ENCODE peak calls at places on chromosome 10, in four cellular contexts. One of them, this sample, is unnamed.

GRCh38 chr10:105952153-105952552 is 1212.4 kb downstream of the SORCS1 start:
- DNase-seq in HL-60: no peak
- DNase-seq in K562: no peak
- DNase-seq in GM12878: peak; percentile 59
- DNase-seq in this sample: peak; percentile 5

GRCh38 chr10:79562135-79562756 is 2.0 kb upstream of the SFTPA2 start:
- DNase-seq in HL-60: peak; percentile 76
- DNase-seq in K562: peak; percentile 59
- DNase-seq in GM12878: no peak
- DNase-seq in this sample: peak; percentile 39

GRCh38 chr10:16436367-16436757 is 448 bp upstream of the PTER start:
- DNase-seq in HL-60: no peak
- DNase-seq in K562: no peak
- DNase-seq in GM12878: no peak
- DNase-seq in this sample: no peak

GRCh38 chr10:17290226-17290625 is 62.2 kb downstream of the VIM start:
- DNase-seq in HL-60: no peak
- DNase-seq in K562: peak; percentile 21
- DNase-seq in GM12878: no peak
- DNase-seq in this sample: no peak

GRCh38 chr10:116561026-116561425 is 15.3 kb downstream of the PNLIP start:
- DNase-seq in HL-60: no peak
- DNase-seq in K562: no peak
- DNase-seq in GM12878: no peak
- DNase-seq in this sample: no peak

GRCh38 chr10:108005627-108006026 is 841.1 kb upstream of the SORCS1 start:
- DNase-seq in HL-60: no peak
- DNase-seq in K562: no peak
- DNase-seq in GM12878: no peak
- DNase-seq in this sample: no peak

GRCh38 chr10:37871143-37871542 is 13.7 kb upstream of the ZNF248 start:
- DNase-seq in HL-60: no peak
- DNase-seq in K562: no peak
- DNase-seq in GM12878: no peak
- DNase-seq in this sample: no peak

GRCh38 chr10:115657161-115657850 is 564.1 kb downstream of the ATRNL1 start:
- DNase-seq in HL-60: no peak
- DNase-seq in K562: no peak
- DNase-seq in GM12878: no peak
- DNase-seq in this sample: no peak

GRCh38 chr10:6162589-6163356 is 40.0 kb upstream of the PFKFB3 start:
- DNase-seq in HL-60: no peak
- DNase-seq in K562: peak; percentile 48
- DNase-seq in GM12878: no peak
- DNase-seq in this sample: no peak

GRCh38 chr10:19971343-19971742 is 155.1 kb downstream of the PLXDC2 start:
- DNase-seq in HL-60: no peak
- DNase-seq in K562: no peak
- DNase-seq in GM12878: no peak
- DNase-seq in this sample: no peak

GRCh38 chr10:50322075-50322474 is 70.8 kb upstream of the ASAH2 start:
- DNase-seq in HL-60: no peak
- DNase-seq in K562: no peak
- DNase-seq in GM12878: no peak
- DNase-seq in this sample: no peak

GRCh38 chr10:12640026-12640425 is 290.7 kb downstream of the CAMK1D start:
- DNase-seq in HL-60: no peak
- DNase-seq in K562: no peak
- DNase-seq in GM12878: no peak
- DNase-seq in this sample: no peak

GRCh38 chr10:18279202-18279601 is 139.0 kb downstream of the CACNB2 start:
- DNase-seq in HL-60: no peak
- DNase-seq in K562: no peak
- DNase-seq in GM12878: no peak
- DNase-seq in this sample: no peak

GRCh38 chr10:113047605-113047962 is 97.5 kb downstream of the TCF7L2 start:
- DNase-seq in HL-60: no peak
- DNase-seq in K562: no peak
- DNase-seq in GM12878: no peak
- DNase-seq in this sample: no peak

GRCh38 chr10:31603245-31604087 is 284.4 kb downstream of the ZEB1 start:
- DNase-seq in HL-60: peak; percentile 89
- DNase-seq in K562: peak; percentile 97
- DNase-seq in GM12878: peak; percentile 66
- DNase-seq in this sample: peak; percentile 98

GRCh38 chr10:31602541-31603244 is 283.7 kb downstream of the ZEB1 start:
- DNase-seq in HL-60: no peak
- DNase-seq in K562: no peak
- DNase-seq in GM12878: no peak
- DNase-seq in this sample: no peak

GRCh38 chr10:31596765-31597164 is 277.7 kb downstream of the ZEB1 start:
- DNase-seq in HL-60: no peak
- DNase-seq in K562: no peak
- DNase-seq in GM12878: no peak
- DNase-seq in this sample: no peak

GRCh38 chr10:31601136-31601535 is 282.1 kb downstream of the ZEB1 start:
- DNase-seq in HL-60: no peak
- DNase-seq in K562: no peak
- DNase-seq in GM12878: no peak
- DNase-seq in this sample: no peak

GRCh38 chr10:31599626-31600504 is 280.8 kb downstream of the ZEB1 start:
- DNase-seq in HL-60: peak; percentile 44
- DNase-seq in K562: no peak
- DNase-seq in GM12878: no peak
- DNase-seq in this sample: no peak
- TF ChIP-seq SPI1 in HL-60: no peak
- TF ChIP-seq SPI1 in K562: no peak
- TF ChIP-seq SPI1 in GM12878: no peak
- TF ChIP-seq SPI1 in this sample: no peak

GRCh38 chr10:88835095-88835909 is 16.3 kb downstream of the ANKRD22 start:
- DNase-seq in HL-60: peak; percentile 90
- DNase-seq in K562: peak; percentile 47
- DNase-seq in GM12878: peak; percentile 59
- DNase-seq in this sample: peak; percentile 10
- TF ChIP-seq SPI1 in HL-60: peak; percentile 58
- TF ChIP-seq SPI1 in K562: peak; percentile 19
- TF ChIP-seq SPI1 in GM12878: peak; percentile 69
- TF ChIP-seq SPI1 in this sample: peak; percentile 70

DNA sequence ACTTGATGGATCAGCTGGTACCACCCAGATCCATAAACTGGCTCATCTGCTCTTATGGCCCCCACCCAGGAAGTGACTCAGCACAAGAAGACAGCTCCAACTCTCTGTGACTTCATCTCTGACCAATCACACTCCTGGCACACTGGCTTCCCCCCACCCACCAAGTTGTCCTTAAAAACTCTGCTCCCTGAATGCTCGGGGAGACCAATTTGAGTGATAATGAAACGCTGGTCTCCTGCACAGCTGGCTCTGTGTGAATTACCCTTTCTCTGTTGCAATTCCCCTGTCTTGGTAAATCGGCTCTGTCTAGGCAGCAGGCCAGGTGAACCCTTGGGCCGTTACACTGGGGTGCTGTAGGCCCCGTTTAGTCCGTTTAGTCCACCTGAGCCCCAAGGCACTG is 23.4 kb upstream of the BNIP3 start:
- DNase-seq in HL-60: no peak
- DNase-seq in K562: no peak
- DNase-seq in GM12878: no peak
- DNase-seq in this sample: no peak
- TF ChIP-seq SPI1 in HL-60: no peak
- TF ChIP-seq SPI1 in K562: no peak
- TF ChIP-seq SPI1 in GM12878: no peak
- TF ChIP-seq SPI1 in this sample: no peak

DNA sequence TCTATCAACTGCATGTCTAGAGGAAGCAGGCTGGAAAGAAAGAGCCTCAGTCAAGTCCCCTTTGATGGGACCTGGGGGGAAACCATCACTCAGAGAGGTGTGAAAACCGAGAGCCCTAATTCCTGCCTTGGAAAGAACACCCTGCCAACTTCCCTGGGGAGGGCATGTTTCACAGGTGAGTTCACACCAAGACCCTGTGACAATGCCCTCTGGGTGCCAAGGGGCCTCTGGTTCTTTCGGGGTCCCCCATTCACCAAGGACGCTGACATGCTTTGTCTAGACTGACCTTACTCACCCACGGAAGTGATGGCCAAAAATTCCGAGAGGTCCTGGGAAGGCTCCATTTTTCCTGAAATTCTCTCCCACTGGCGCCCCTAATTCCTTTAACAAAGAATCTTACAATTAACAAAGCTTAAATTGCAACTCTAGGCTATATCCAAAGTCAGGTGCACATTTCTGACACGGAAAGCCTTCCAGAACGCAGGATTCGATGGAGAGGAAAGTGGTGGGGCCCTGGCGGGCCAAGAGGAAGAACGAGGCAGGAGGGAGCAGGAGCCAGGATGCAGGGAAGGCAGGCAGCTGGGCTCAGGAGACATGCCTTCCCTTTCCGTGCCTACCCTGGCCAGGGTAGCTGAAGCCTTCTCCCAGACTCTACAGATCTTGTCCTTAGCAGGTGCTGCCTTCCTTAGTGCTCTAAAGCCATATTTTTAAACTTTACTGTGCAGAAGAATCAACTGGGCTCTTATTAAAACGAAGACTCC is 23.7 kb downstream of the VSTM4 start:
- DNase-seq in HL-60: no peak
- DNase-seq in K562: no peak
- DNase-seq in GM12878: no peak
- DNase-seq in this sample: no peak
- TF ChIP-seq SPI1 in HL-60: no peak
- TF ChIP-seq SPI1 in K562: no peak
- TF ChIP-seq SPI1 in GM12878: no peak
- TF ChIP-seq SPI1 in this sample: no peak

DNA sequence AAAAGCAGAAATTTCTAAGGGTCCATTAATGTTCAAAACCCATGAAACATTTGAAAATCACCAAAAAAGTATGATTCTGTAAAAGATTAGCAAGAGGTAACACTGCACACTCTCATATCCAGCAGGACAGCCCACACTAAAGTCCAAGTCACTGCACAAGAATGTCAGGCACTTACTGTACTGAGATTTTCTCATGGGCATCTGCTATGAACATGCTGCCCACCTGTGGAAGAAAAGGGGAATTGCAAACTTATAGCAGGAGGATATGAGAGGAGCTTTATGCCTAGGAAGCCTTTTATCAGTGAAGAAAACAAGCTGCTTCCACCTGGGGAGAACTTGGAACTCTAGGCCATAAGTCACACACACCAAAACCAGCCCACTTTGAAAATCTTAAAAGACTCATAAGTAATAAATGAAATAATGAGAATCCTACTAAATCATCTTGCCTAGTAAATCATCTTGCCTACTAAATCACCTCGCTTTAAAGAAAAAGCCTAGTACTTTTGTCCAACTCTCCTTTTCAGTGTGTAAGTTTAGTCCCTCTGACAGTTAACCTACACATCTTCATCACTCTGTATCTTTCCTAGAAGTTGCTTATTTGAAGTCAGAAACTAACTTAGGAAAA is 46.1 kb downstream of the ARMH3 start:
- DNase-seq in HL-60: peak; percentile 61
- DNase-seq in K562: no peak
- DNase-seq in GM12878: peak; percentile 62
- DNase-seq in this sample: peak; percentile 36
- TF ChIP-seq SPI1 in HL-60: peak; percentile 60
- TF ChIP-seq SPI1 in K562: no peak
- TF ChIP-seq SPI1 in GM12878: no peak
- TF ChIP-seq SPI1 in this sample: peak; percentile 4

GRCh38 chr10:102230264-102230860 is 4.3 kb downstream of the ELOVL3 start:
- DNase-seq in HL-60: no peak
- DNase-seq in K562: peak; percentile 48
- DNase-seq in GM12878: no peak
- DNase-seq in this sample: peak; percentile 41
- TF ChIP-seq SPI1 in HL-60: no peak
- TF ChIP-seq SPI1 in K562: no peak
- TF ChIP-seq SPI1 in GM12878: no peak
- TF ChIP-seq SPI1 in this sample: no peak

GRCh38 chr10:45593938-45594275 is 78.7 kb downstream of the ZFAND4 start:
- DNase-seq in HL-60: no peak
- DNase-seq in K562: no peak
- DNase-seq in GM12878: no peak
- DNase-seq in this sample: no peak

GRCh38 chr10:45591262-45591661 is 81.3 kb downstream of the ZFAND4 start:
- DNase-seq in HL-60: no peak
- DNase-seq in K562: no peak
- DNase-seq in GM12878: no peak
- DNase-seq in this sample: no peak

GRCh38 chr10:45592926-45593325 is 79.6 kb downstream of the ZFAND4 start:
- DNase-seq in HL-60: peak; percentile 12
- DNase-seq in K562: no peak
- DNase-seq in GM12878: no peak
- DNase-seq in this sample: no peak

GRCh38 chr10:45594276-45595157 is 78.1 kb downstream of the ZFAND4 start:
- DNase-seq in HL-60: peak; percentile 82
- DNase-seq in K562: peak; percentile 97
- DNase-seq in GM12878: peak; percentile 53
- DNase-seq in this sample: peak; percentile 88

GRCh38 chr10:45592432-45592831 is 80.1 kb downstream of the ZFAND4 start:
- DNase-seq in HL-60: no peak
- DNase-seq in K562: no peak
- DNase-seq in GM12878: no peak
- DNase-seq in this sample: no peak
- TF ChIP-seq SPI1 in HL-60: no peak
- TF ChIP-seq SPI1 in K562: no peak
- TF ChIP-seq SPI1 in GM12878: no peak
- TF ChIP-seq SPI1 in this sample: no peak

DNA sequence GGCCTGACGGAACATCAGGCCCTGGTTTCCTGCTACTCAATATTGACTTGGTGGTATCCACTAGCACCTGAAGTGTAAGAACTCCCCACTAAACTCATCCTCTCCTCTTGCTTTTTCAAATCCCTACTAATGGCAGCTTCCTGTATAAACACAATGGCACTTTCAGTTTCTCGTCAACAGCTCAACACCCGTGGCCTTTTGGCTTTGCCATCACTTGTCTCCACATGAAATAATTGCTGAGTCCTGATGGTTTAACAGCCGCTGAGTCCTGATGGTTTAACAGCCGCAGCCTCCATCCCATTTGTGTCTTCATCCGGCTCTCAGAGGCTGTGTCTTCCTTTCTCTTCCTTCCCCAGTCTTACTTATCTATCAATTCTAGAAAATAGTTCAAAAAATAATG is 261.4 kb upstream of the PITRM1 start:
- DNase-seq in HL-60: no peak
- DNase-seq in K562: no peak
- DNase-seq in GM12878: no peak
- DNase-seq in this sample: no peak
- TF ChIP-seq SPI1 in HL-60: no peak
- TF ChIP-seq SPI1 in K562: no peak
- TF ChIP-seq SPI1 in GM12878: no peak
- TF ChIP-seq SPI1 in this sample: no peak

DNA sequence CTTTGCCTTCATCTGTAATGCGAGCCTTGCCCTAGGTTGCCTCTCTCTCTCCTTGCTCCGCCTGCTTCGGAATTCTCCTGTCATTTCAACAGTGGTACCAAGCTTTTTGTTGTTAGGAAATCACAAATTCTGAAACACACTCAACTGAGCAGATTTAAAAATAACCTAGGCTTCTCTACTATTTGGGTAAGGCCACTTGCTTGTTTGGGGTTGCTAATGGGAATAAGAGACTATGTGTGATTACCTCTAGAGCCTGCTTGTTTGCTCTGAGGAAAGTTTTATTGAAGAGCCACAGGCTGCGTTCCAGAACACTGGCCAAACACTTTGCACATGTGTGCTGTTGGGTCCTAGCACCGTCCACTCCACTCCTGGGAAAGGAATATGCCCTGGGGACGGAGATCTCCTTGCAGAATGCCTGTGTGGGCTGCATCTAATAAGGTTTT is 68.6 kb upstream of the KLF6 start:
- DNase-seq in HL-60: no peak
- DNase-seq in K562: no peak
- DNase-seq in GM12878: no peak
- DNase-seq in this sample: no peak
- TF ChIP-seq SPI1 in HL-60: no peak
- TF ChIP-seq SPI1 in K562: no peak
- TF ChIP-seq SPI1 in GM12878: no peak
- TF ChIP-seq SPI1 in this sample: no peak

This sample was measured in GM12891.